ENCODE peak calls at places on chromosomes 4 and X, in ten cellular contexts. G is suprapubic skin, U is HCT116, T is K562, L is H1, B is stomach, I is transverse colon, Y is GM23338, H is SK-N-SH, X is breast epithelium. J is an unnamed sample.

GRCh38 chr4:38084984-38085383 is 124.8 kb downstream of the PTTG2 start:
- DNase-seq in G (no peak), U (no peak), T (no peak), L (no peak), B (no peak), I (no peak), Y (no peak), H (no peak), X (no peak), J (no peak)

GRCh38 chr4:104489731-104490095 is 5.0 kb downstream of the CXXC4 start:
- DNase-seq in G (no peak), U (no peak), T (no peak), L (no peak), B (no peak), I (no peak), Y (no peak), H (no peak), X (no peak), J (no peak)

GRCh38 chrX:11766487-11766886 is 8.4 kb downstream of the MSL3 start:
- DNase-seq in G (no peak), U (no peak), T (no peak), L (no peak), B (no peak), I (no peak), Y (no peak), H (no peak), X (no peak), J (no peak)

GRCh38 chr4:3291411-3291968 is 1.3 kb upstream of the RGS12 start:
- DNase-seq in G (no peak), U (no peak), T (no peak), L (no peak), B (peak; percentile 53), I (peak; percentile 67), Y (peak; percentile 70), H (no peak), X (peak; percentile 80), J (no peak)

GRCh38 chr4:108018038-108018883 is 28.6 kb downstream of the HADH start:
- DNase-seq in G (peak; percentile 87), U (peak; percentile 55), T (peak; percentile 79), L (peak; percentile 19), B (peak; percentile 86), I (peak; percentile 83), Y (peak; percentile 88), H (peak; percentile 72), X (peak; percentile 67), J (peak; percentile 36)

GRCh38 chr4:36189511-36190226 is 54.6 kb downstream of the ARAP2 start:
- DNase-seq in G (no peak), U (no peak), T (no peak), L (no peak), B (no peak), I (no peak), Y (no peak), H (no peak), X (no peak), J (no peak)

GRCh38 chr4:94978904-94979303 is 221.1 kb downstream of the BMPR1B start:
- DNase-seq in G (no peak), U (no peak), T (no peak), L (no peak), B (no peak), I (no peak), Y (no peak), H (no peak), X (no peak), J (no peak)

GRCh38 chrX:17042046-17042445 is 95.6 kb downstream of the REPS2 start:
- DNase-seq in G (no peak), U (no peak), T (no peak), L (no peak), B (no peak), I (no peak), Y (no peak), H (no peak), X (no peak), J (no peak)

GRCh38 chr4:174217273-174218126 is 66.0 kb downstream of the FBXO8 start:
- DNase-seq in G (no peak), U (no peak), T (no peak), L (no peak), B (no peak), I (no peak), Y (peak; percentile 33), H (peak; percentile 85), X (no peak), J (no peak)

GRCh38 chr4:156255205-156255604 is 301.5 kb upstream of the CTSO start:
- DNase-seq in G (no peak), U (no peak), T (no peak), L (no peak), B (no peak), I (no peak), Y (no peak), H (no peak), X (no peak), J (no peak)

DNA sequence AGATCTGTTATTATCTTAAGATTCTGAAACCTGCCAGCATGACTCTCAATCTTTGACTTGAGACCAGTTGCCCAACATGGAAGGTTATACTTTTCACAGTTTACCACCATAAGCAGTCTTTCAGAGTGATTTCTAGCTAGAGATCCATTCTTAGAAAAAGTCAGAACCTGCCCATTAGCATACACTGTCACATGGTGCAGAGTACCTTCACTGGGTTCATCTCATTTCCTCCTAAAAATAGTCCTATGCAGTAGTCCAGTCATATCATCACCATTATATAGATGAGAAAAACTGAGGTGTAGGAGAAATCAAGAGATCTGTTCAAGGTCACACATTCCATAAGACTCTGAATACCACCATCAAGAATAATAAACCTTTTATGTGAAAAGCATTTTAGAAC is 153.6 kb downstream of the AR start:
- DNase-seq in G (no peak), U (no peak), T (no peak), L (no peak), B (no peak), I (no peak), Y (no peak), H (no peak), X (no peak), J (no peak)
- TF ChIP-seq POLR2AphosphoS5 in G (no peak), U (no peak), T (no peak), L (no peak), B (no peak), I (no peak), Y (no peak), H (no peak), X (no peak), J (no peak)

GRCh38 chr4:24792552-24792951 is 2.8 kb upstream of the SOD3 start:
- DNase-seq in G (no peak), U (no peak), T (no peak), L (no peak), B (no peak), I (no peak), Y (no peak), H (no peak), X (no peak), J (no peak)

GRCh38 chr4:24791043-24791442 is 4.3 kb upstream of the SOD3 start:
- DNase-seq in G (no peak), U (no peak), T (no peak), L (no peak), B (no peak), I (no peak), Y (no peak), H (no peak), X (no peak), J (no peak)

GRCh38 chr4:24794916-24795665 is at the start of gene SOD3:
- DNase-seq in G (peak; percentile 89), U (no peak), T (peak; percentile 50), L (peak; percentile 53), B (peak; percentile 79), I (peak; percentile 82), Y (peak; percentile 91), H (no peak), X (peak; percentile 46), J (no peak)

GRCh38 chr4:24794111-24794860 is 1.1 kb upstream of the SOD3 start:
- DNase-seq in G (peak; percentile 75), U (no peak), T (no peak), L (no peak), B (no peak), I (peak; percentile 17), Y (no peak), H (no peak), X (no peak), J (no peak)

GRCh38 chr4:24793219-24794005 is 2.0 kb upstream of the SOD3 start:
- DNase-seq in G (peak; percentile 11), U (peak; percentile 8), T (no peak), L (no peak), B (no peak), I (no peak), Y (peak; percentile 75), H (no peak), X (no peak), J (no peak)
- TF ChIP-seq CTCF in G (peak; percentile 17), U (peak; percentile 40), T (peak; percentile 20), L (peak; percentile 48), B (peak; percentile 27), I (peak; percentile 27), Y (peak; percentile 70), H (peak; percentile 55), X (peak; percentile 22), J (peak; percentile 38)

GRCh38 chrX:109475174-109475891 is 6.6 kb downstream of the GUCY2F start:
- DNase-seq in G (no peak), U (peak; percentile 54), T (peak; percentile 26), L (no peak), B (peak; percentile 26), I (no peak), Y (peak; percentile 74), H (peak; percentile 31), X (peak; percentile 17), J (peak; percentile 7)
- H3K4me3 ChIP-seq in G (peak overlapping the region; percentile 5), U (peak overlapping the region; percentile 44), T (no peak overlapping the region), L (no peak overlapping the region), B (no peak overlapping the region), I (no peak overlapping the region), Y (peak overlapping the region; percentile 37), H (peak overlapping the region; percentile 6), X (peak overlapping the region; percentile 36), J (no peak overlapping the region)

DNA sequence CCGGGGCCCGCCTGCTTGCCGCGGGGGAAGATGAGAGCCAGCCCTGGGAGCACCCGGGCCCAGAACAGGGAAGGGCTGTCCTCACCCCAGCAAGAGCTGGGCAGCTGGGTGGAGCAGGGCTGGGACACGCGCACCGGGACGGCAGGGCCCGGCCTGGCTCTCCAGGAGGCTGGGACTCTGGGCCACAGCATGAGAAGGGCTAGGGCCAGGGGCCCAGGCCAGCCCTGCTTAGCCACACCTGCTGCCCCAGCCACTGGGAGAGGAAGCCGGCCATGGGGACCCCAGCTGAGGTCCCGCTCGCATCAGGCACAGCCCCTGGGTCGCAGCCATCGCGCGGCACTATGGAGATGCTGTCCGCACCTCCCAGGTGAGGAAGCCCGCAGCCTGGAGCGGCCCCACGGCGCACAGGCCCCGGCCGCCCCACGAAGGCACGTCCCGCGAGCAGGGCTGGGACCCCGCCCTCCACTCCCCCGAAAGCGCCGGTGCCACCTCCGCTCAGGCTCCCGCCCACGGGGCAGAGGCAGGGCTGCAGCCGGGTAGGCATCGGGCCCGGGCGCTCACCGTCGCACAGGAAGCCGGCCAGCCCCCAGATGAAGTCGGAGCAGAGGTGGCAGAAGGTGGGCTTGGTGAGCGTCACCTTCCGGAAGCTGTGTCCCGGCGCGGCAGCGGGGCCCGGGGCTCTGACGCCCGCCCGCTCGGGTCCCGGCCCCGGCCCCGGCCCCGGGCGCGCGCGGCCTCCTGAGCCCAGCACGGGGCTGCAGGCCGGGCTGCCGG is 531 bp downstream of the DGKQ start:
- DNase-seq in G (no peak), U (no peak), T (peak; percentile 75), L (no peak), B (peak; percentile 39), I (peak; percentile 54), Y (peak; percentile 65), H (peak; percentile 72), X (no peak), J (no peak)
- TF ChIP-seq POLR2AphosphoS5 in G (no peak), U (no peak), T (no peak), L (no peak), B (no peak), I (no peak), Y (no peak), H (no peak), X (no peak), J (no peak)

J was measured in Panc1.